ENCODE peak calls at places on chromosomes 13 and 19, in four cellular contexts. F is WTC11, O is H1, I is GM12878. W is an unnamed sample.

GRCh38 chr13:114009590-114010400 is 35.9 kb upstream of the C13orf46 start:
- DNase-seq in F (peak; percentile 10), I (no peak), O (no peak), W (no peak)

GRCh38 chr13:35818577-35819165 is 312.5 kb downstream of the DCLK1 start:
- DNase-seq in O (no peak), I (no peak), F (no peak), W (peak; percentile 63)

GRCh38 chr13:37277435-37278144 is 172.1 kb upstream of the CSNK1A1L start:
- DNase-seq in F (no peak), O (no peak), I (no peak), W (no peak)

GRCh38 chr13:96090240-96091101 is 564 bp downstream of the HS6ST3 start:
- DNase-seq in F (peak; percentile 50), O (peak; percentile 77), I (no peak), W (peak; percentile 68)

GRCh38 chr19:7191946-7192691 is 102.1 kb downstream of the INSR start:
- DNase-seq in O (no peak), I (no peak), F (no peak), W (no peak)

GRCh38 chr19:40614595-40615411 is 13.6 kb downstream of the LTBP4 start:
- DNase-seq in I (peak; percentile 35), F (peak; percentile 94), O (peak; percentile 93), W (peak; percentile 96)

GRCh38 chr13:20148501-20149183 is 12.2 kb downstream of the GJA3 start:
- DNase-seq in I (no peak), F (no peak), O (no peak), W (no peak)

GRCh38 chr13:111941845-111942447 is 125.0 kb upstream of the SOX1 start:
- DNase-seq in I (no peak), F (no peak), O (peak; percentile 35), W (no peak)

GRCh38 chr13:32790731-32791130 is 204.5 kb downstream of the PDS5B start:
- DNase-seq in O (no peak), F (no peak), I (no peak), W (peak; percentile 33)

GRCh38 chr19:16421982-16422381 is 49.8 kb downstream of the EPS15L1 start:
- DNase-seq in F (no peak), I (no peak), O (no peak), W (no peak)

GRCh38 chr13:73035660-73036059 is 23.1 kb upstream of the KLF5 start:
- DNase-seq in I (no peak), O (no peak), F (no peak), W (peak; percentile 13)

GRCh38 chr19:10503002-10503789 is at the start of gene KEAP1:
- DNase-seq in I (no peak), F (peak; percentile 56), O (peak; percentile 82), W (peak; percentile 75)

GRCh38 chr19:38383743-38384142 is 4.1 kb downstream of the GGN start:
- DNase-seq in F (no peak), O (no peak), I (no peak), W (no peak)

GRCh38 chr19:47362321-47362720 is 13.2 kb downstream of the DHX34 start:
- DNase-seq in I (no peak), O (no peak), F (no peak), W (no peak)

GRCh38 chr19:47363758-47364529 is 14.8 kb downstream of the DHX34 start:
- DNase-seq in O (no peak), F (peak; percentile 42), I (no peak), W (peak; percentile 58)

GRCh38 chr19:47356900-47357299 is 7.8 kb downstream of the DHX34 start:
- DNase-seq in F (no peak), O (no peak), I (no peak), W (no peak)

GRCh38 chr19:47353307-47353712 is 4.2 kb downstream of the DHX34 start:
- DNase-seq in O (no peak), I (no peak), F (no peak), W (no peak)

DNA sequence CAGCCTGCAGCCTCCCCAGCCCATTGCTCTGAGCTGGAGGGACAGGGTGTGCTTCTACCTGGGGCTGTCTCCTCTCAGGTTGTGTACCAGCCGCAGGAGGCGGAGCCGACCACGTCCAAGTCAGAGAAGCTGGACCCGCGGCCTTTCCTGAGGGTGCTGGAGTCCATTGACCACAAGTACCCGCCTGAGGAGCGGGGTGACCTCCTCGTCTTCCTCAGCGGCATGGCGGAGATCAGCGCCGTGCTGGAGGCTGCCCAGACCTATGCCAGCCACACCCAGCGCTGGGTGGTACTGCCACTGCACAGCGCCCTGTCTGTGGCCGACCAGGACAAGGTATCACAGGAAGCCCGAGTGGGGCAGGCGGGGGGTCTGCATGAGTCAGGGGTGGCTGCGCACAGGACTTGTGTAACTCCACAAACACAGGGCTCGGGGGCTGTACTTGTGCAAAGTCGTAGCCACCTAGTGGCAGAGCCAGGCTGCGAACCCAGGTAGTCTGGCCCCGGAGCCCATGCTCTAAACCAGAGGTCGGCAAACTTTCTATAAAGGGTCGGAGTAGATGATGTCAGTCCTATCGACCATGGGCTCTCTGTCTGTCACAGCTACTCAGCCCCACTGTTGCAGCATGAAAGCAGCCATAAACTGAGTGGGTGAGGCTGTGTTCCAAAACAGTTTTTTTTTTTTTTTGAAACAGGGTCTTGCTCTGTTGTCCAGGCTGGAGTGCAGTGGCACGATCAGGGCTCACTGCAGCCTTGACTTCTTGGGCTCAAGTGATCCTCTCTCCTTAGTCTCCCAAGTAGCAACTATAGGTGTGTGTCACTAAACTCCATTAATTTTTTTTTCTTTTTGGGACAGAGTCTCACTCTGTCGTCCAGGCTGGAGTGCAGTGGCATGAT is 8.9 kb downstream of the DHX34 start:
- DNase-seq in F (peak; percentile 62), O (peak; percentile 73), I (no peak), W (peak; percentile 79)
- TF ChIP-seq CTCF in F (no peak), O (peak; percentile 61), I (no peak), W (peak; percentile 49)

DNA sequence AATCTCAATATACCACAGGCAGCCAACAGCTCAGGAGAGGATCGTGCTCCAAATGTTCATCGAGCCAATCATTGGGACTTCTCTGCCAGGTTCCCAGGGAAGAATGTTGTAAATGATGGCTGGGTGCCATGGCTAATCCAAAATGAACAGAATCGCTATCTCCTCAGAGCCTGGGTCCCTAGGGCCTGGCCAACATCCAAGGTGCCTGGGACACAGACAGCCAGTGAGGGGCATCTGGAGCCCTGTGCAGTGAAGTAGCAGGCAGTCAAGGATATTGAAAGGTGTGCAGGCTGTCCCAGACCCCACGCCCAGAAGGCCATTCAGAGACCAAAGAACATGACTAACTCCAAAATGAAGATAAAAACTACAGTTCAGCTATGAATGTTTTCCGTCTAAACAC is 37.7 kb downstream of the BRD4 start:
- DNase-seq in O (no peak), I (no peak), F (no peak), W (no peak)
- TF ChIP-seq CREB1 in O (no peak), I (no peak), F (no peak), W (no peak)

DNA sequence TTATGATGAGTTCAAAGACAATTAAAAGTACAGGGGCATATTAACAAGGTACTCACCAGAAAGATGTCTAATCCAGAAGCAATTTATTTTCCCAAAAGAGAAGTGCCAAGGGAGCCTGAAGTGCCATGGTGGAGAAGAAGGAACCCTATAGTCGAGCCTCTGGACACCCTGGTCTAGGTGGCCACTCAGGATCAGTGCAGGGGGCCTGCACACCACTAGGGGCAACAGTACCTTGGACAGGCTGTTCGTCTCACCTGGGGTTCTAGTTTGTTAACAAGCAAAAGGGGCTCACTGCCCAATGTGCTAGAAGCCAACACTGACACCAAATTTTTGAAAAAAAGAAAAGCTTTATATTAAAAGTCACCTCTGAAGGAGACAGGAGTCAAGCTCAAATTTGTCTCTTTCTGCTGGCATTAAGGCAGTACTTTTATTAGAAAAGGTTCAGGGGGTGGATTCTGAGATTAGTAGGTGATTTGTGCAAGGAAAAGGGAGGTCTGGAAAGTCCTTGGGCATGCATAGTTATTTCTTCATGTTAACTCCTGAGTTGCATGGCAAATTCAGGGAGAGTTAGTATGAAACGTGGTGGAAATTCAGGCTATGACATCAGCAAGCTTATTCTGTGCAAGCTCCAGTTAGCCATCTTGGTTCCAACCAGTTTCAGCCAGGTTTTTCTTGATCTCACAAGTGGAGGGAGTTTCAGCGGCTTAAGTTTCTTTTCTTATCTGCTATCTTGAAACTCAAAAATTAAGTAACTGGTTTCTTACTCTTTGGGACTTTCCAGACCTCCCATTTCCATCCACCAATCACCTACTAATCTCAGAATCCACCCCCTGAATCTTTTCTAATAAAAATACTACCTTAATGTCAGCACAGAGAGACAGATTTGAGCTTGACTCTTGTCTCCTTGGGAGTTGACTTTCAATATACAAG is 884 bp upstream of the CBY2 start:
- DNase-seq in I (peak; percentile 93), O (no peak), F (peak; percentile 36), W (no peak)
- TF ChIP-seq CTCF in I (peak; percentile 53), O (peak; percentile 66), F (peak; percentile 42), W (peak; percentile 40)

DNA sequence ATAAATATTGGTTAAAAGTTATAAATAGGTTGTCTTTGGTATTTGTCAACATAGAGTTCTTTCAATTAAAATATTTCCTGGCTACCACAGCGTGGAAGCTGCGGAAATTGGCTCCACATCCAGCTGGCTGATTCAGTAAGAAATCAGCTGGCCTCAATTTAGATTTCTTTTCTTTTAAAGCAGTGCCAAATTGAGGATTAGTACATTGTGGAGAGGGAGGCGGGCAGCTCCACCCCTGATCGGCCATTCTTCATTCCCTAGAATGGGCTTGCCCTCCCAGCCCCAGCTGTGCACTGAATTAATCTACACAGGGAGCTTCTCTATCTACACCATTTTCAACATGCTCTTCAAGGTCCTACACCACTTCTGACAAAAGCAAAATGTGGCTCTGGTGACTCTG is 624.8 kb downstream of the DACH1 start:
- DNase-seq in I (no peak), F (no peak), O (no peak), W (no peak)
- TF ChIP-seq CREB1 in I (no peak), F (no peak), O (no peak), W (no peak)

DNA sequence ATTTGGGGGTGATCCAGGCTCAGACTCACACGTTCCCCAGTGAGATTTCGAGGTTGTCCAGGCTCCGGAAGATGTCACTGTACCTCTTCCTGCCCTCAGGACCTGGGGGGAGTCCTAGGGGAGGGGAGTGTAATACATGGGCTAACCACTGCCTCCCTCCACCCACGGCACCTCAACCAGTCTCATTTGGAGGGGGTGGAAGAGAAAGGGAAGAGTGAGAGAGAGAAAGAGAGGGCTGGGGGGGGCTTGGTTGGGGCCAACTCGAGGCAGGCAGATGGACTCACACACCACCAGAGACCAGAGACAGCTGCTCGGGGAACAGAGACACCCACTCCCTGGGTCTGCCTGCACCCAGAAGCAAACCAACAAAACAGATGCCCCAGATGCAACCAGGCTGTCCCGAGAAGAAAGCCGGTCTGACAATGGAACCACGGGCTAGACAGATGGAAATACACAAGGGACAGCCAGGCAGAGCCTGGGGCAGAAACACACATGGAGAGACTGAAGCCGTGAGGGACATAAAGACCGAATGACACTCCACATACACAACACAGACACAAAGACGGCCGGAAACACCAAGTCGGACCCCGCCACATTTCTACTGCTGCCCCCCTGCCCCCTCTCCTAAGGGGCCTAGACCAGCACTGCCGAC is 825 bp downstream of the GMIP start:
- DNase-seq in O (no peak), F (no peak), I (no peak), W (no peak)
- TF ChIP-seq CTCF in O (no peak), F (no peak), I (peak; percentile 18), W (no peak)